ENCODE peak calls at places on chromosomes 7 and 10, in six cellular contexts. X is AG04450, A is GM13977, M is K562, Y is MCF 10A, L is HCT116. F is an unnamed sample.

GRCh38 chr10:58291538-58292174 is 22.7 kb downstream of the CISD1 start:
- DNase-seq in X (no peak), A (peak; percentile 28), M (peak; percentile 60), Y (peak; percentile 61), L (peak; percentile 24), F (peak; percentile 46)

GRCh38 chr10:71797533-71798307 is 24.4 kb upstream of the VSIR start:
- DNase-seq in X (no peak), A (no peak), M (peak; percentile 92), Y (no peak), L (no peak), F (no peak)

GRCh38 chr7:2109936-2110585 is 122.7 kb downstream of the MAD1L1 start:
- DNase-seq in X (peak; percentile 61), A (no peak), M (peak; percentile 89), Y (peak; percentile 94), L (peak; percentile 94), F (peak; percentile 70)

GRCh38 chr10:70984986-70985719 is 96.8 kb upstream of the PCBD1 start:
- DNase-seq in X (no peak), A (no peak), M (no peak), Y (no peak), L (no peak), F (no peak)

GRCh38 chr10:77458986-77459590 is 178.5 kb downstream of the KCNMA1 start:
- DNase-seq in X (no peak), A (no peak), M (no peak), Y (no peak), L (no peak), F (no peak)

GRCh38 chr10:78690354-78691111 is 378.2 kb upstream of the ZMIZ1 start:
- DNase-seq in X (no peak), A (no peak), M (no peak), Y (no peak), L (no peak), F (no peak)

GRCh38 chr10:97270523-97271154 is 21.8 kb downstream of the ARHGAP19 start:
- DNase-seq in X (peak; percentile 36), A (no peak), M (no peak), Y (peak; percentile 20), L (no peak), F (no peak)

GRCh38 chr10:71278691-71279588 is 40.1 kb upstream of the SLC29A3 start:
- DNase-seq in X (no peak), A (no peak), M (no peak), Y (no peak), L (no peak), F (no peak)

GRCh38 chr10:11610855-11611247 is 599 bp downstream of the USP6NL start:
- DNase-seq in X (no peak), A (no peak), M (peak; percentile 54), Y (peak; percentile 45), L (no peak), F (peak; percentile 35)

GRCh38 chr7:21041252-21041651 is 254.6 kb upstream of the SP8 start:
- DNase-seq in X (no peak), A (no peak), M (no peak), Y (no peak), L (no peak), F (no peak)

GRCh38 chr10:52488606-52489485 is 174.8 kb downstream of the DKK1 start:
- DNase-seq in X (no peak), A (peak; percentile 17), M (peak; percentile 8), Y (peak; percentile 71), L (no peak), F (peak; percentile 10)

GRCh38 chr10:12406764-12407400 is 57.5 kb downstream of the CAMK1D start:
- DNase-seq in X (no peak), A (no peak), M (peak; percentile 32), Y (no peak), L (no peak), F (no peak)

GRCh38 chr7:74503061-74503460 is 49.4 kb downstream of the GTF2IRD1 start:
- DNase-seq in X (no peak), A (no peak), M (no peak), Y (no peak), L (no peak), F (no peak)

GRCh38 chr7:128030263-128030998 is 806 bp downstream of the LRRC4 start:
- DNase-seq in X (no peak), A (no peak), M (no peak), Y (no peak), L (no peak), F (no peak)

GRCh38 chr7:128029405-128029995 is 1.7 kb downstream of the LRRC4 start:
- DNase-seq in X (no peak), A (no peak), M (no peak), Y (no peak), L (no peak), F (no peak)

GRCh38 chr7:128031901-128032604 is 816 bp upstream of the LRRC4 start:
- DNase-seq in X (peak; percentile 77), A (peak; percentile 87), M (no peak), Y (no peak), L (no peak), F (peak; percentile 77)

GRCh38 chr7:128032605-128033235 is 1.5 kb upstream of the LRRC4 start:
- DNase-seq in X (no peak), A (peak; percentile 43), M (no peak), Y (no peak), L (no peak), F (peak; percentile 40)

GRCh38 chr7:128030999-128031681 is at the start of gene LRRC4:
- DNase-seq in X (no peak), A (peak; percentile 83), M (no peak), Y (no peak), L (no peak), F (peak; percentile 81)
- TF ChIP-seq CTCF in X (peak; percentile 28), A (no peak), M (no peak), Y (no peak), L (no peak), F (no peak)

DNA sequence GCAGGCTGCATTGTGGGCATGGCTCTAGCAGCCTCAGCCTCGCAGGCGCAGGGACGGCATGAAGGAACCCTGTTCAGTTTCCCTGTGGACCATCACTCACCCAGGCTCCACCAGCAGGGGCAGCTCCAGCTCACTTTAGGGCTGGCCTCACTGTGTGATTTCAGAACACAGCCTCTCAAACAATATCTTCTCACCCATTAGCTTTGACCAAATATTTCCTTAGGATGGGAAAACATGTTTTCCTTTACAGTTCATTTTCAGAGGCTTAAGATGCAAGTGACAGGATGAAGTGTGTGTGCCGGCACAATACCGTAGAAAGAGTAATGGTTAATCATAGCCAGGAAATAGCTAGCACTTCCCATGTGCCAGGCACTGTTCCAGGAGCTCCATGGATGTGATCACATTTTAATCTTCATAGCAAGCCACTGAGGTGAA is 58.2 kb downstream of the LANCL2 start:
- DNase-seq in X (no peak), A (no peak), M (no peak), Y (no peak), L (no peak), F (no peak)
- TF ChIP-seq CTCF in X (peak; percentile 55), A (no peak), M (no peak), Y (no peak), L (no peak), F (no peak)

DNA sequence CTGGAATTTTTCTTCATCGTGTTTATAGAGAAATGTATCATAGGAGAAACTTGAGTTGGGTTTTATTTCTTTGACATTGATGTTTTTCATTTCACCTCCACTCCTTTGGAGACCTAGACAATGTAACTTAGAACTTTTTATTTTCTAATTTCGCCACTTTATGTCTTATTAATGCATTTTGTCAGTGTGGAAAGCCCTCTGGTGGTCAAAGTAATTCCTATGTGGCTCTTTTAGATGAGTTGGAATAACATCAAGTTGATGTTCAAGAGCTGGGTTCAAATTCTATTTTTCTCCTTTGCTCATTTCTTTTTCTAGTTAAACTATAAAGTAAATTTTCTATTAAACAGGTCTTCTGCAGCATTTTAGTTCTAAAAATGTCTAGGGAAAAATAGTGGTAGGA is 478.6 kb downstream of the LRMDA start:
- DNase-seq in X (no peak), A (no peak), M (no peak), Y (peak; percentile 36), L (no peak), F (no peak)
- TF ChIP-seq CTCF in X (peak; percentile 56), A (no peak), M (no peak), Y (peak; percentile 40), L (peak; percentile 59), F (no peak)

GRCh38 chr10:105691811-105692210 is 1050.7 kb downstream of the SORCS3 start:
- DNase-seq in X (no peak), A (no peak), M (no peak), Y (peak; percentile 56), L (peak; percentile 3), F (no peak)
- TF ChIP-seq CTCF in X (no peak), A (peak; percentile 28), M (no peak), Y (peak; percentile 38), L (no peak), F (no peak)

GRCh38 chr7:108451296-108451848 is 4.9 kb downstream of the NRCAM start:
- DNase-seq in X (no peak), A (no peak), M (no peak), Y (no peak), L (no peak), F (no peak)

GRCh38 chr7:108448777-108449576 is 7.3 kb downstream of the NRCAM start:
- DNase-seq in X (no peak), A (no peak), M (no peak), Y (no peak), L (no peak), F (peak; percentile 34)

GRCh38 chr7:108449577-108449920 is 6.7 kb downstream of the NRCAM start:
- DNase-seq in X (no peak), A (no peak), M (no peak), Y (no peak), L (no peak), F (no peak)

GRCh38 chr7:108452707-108453106 is 3.5 kb downstream of the NRCAM start:
- DNase-seq in X (no peak), A (peak; percentile 62), M (peak; percentile 59), Y (peak; percentile 51), L (peak; percentile 21), F (peak; percentile 48)

GRCh38 chr7:108450160-108450559 is 6.1 kb downstream of the NRCAM start:
- DNase-seq in X (no peak), A (no peak), M (no peak), Y (no peak), L (no peak), F (no peak)
- TF ChIP-seq CTCF in X (no peak), A (no peak), M (no peak), Y (no peak), L (no peak), F (no peak)

GRCh38 chr10:81116990-81117389 is 579.3 kb downstream of the SH2D4B start:
- DNase-seq in X (no peak), A (no peak), M (no peak), Y (peak; percentile 19), L (no peak), F (no peak)
- TF ChIP-seq CTCF in X (no peak), A (peak; percentile 2), M (no peak), Y (peak; percentile 23), L (no peak), F (no peak)